ENCODE peak calls at places on chromosome 13, in nine cellular contexts. One of them, this sample, is unnamed.

GRCh38 chr13:32001769-32002168 is 29.8 kb upstream of the FRY start:
- DNase-seq in hippocampal formation: no peak
- DNase-seq in thoracic aorta: no peak
- DNase-seq in breast epithelium: no peak
- DNase-seq in left kidney: no peak
- DNase-seq in A549: no peak
- DNase-seq in amniotic epithelial cell: no peak
- DNase-seq in MG63: no peak
- DNase-seq in hepatic stellate cell: no peak
- DNase-seq in this sample: no peak

GRCh38 chr13:97222934-97223710 is 989 bp downstream of the MBNL2 start:
- DNase-seq in MG63: no peak
- DNase-seq in hepatic stellate cell: no peak
- DNase-seq in A549: no peak
- DNase-seq in hippocampal formation: no peak
- DNase-seq in amniotic epithelial cell: no peak
- DNase-seq in left kidney: peak
- DNase-seq in breast epithelium: no peak
- DNase-seq in thoracic aorta: no peak
- DNase-seq in this sample: no peak

GRCh38 chr13:111045170-111045569 is 69.9 kb upstream of the ARHGEF7 start:
- DNase-seq in breast epithelium: no peak
- DNase-seq in MG63: no peak
- DNase-seq in amniotic epithelial cell: no peak
- DNase-seq in hepatic stellate cell: no peak
- DNase-seq in thoracic aorta: no peak
- DNase-seq in hippocampal formation: no peak
- DNase-seq in left kidney: no peak
- DNase-seq in A549: no peak
- DNase-seq in this sample: no peak

GRCh38 chr13:44710576-44710975 is 134.4 kb upstream of the TSC22D1 start:
- DNase-seq in thoracic aorta: no peak
- DNase-seq in hippocampal formation: no peak
- DNase-seq in breast epithelium: no peak
- DNase-seq in amniotic epithelial cell: peak
- DNase-seq in hepatic stellate cell: peak
- DNase-seq in MG63: peak
- DNase-seq in A549: peak
- DNase-seq in left kidney: peak
- DNase-seq in this sample: peak

GRCh38 chr13:106212436-106213010 is 322.9 kb downstream of the EFNB2 start:
- DNase-seq in hippocampal formation: no peak
- DNase-seq in MG63: no peak
- DNase-seq in A549: no peak
- DNase-seq in hepatic stellate cell: no peak
- DNase-seq in left kidney: no peak
- DNase-seq in breast epithelium: no peak
- DNase-seq in amniotic epithelial cell: no peak
- DNase-seq in thoracic aorta: no peak
- DNase-seq in this sample: no peak

GRCh38 chr13:101917833-101918755 is 465.6 kb downstream of the ITGBL1 start:
- DNase-seq in MG63: no peak
- DNase-seq in hepatic stellate cell: no peak
- DNase-seq in A549: no peak
- DNase-seq in amniotic epithelial cell: no peak
- DNase-seq in hippocampal formation: no peak
- DNase-seq in thoracic aorta: no peak
- DNase-seq in left kidney: peak
- DNase-seq in breast epithelium: no peak
- DNase-seq in this sample: no peak

GRCh38 chr13:50261502-50261901 is 246.3 kb downstream of the KCNRG start:
- DNase-seq in hippocampal formation: no peak
- DNase-seq in amniotic epithelial cell: no peak
- DNase-seq in left kidney: no peak
- DNase-seq in MG63: no peak
- DNase-seq in hepatic stellate cell: no peak
- DNase-seq in breast epithelium: no peak
- DNase-seq in thoracic aorta: no peak
- DNase-seq in A549: no peak
- DNase-seq in this sample: no peak

GRCh38 chr13:56713656-56714055 is 427.1 kb upstream of the PRR20A start:
- DNase-seq in left kidney: no peak
- DNase-seq in A549: no peak
- DNase-seq in hepatic stellate cell: no peak
- DNase-seq in breast epithelium: no peak
- DNase-seq in MG63: no peak
- DNase-seq in thoracic aorta: no peak
- DNase-seq in hippocampal formation: no peak
- DNase-seq in amniotic epithelial cell: no peak
- DNase-seq in this sample: no peak

GRCh38 chr13:97344250-97345175 is 89.5 kb upstream of the RAP2A start:
- DNase-seq in hepatic stellate cell: peak
- DNase-seq in MG63: peak
- DNase-seq in amniotic epithelial cell: peak
- DNase-seq in breast epithelium: peak
- DNase-seq in hippocampal formation: peak
- DNase-seq in thoracic aorta: no peak
- DNase-seq in left kidney: peak
- DNase-seq in A549: no peak
- DNase-seq in this sample: peak

GRCh38 chr13:113802090-113802531 is 43.1 kb downstream of the TMEM255B start:
- DNase-seq in thoracic aorta: no peak
- DNase-seq in breast epithelium: no peak
- DNase-seq in amniotic epithelial cell: peak
- DNase-seq in A549: peak
- DNase-seq in hepatic stellate cell: peak
- DNase-seq in MG63: peak
- DNase-seq in left kidney: peak
- DNase-seq in hippocampal formation: no peak
- DNase-seq in this sample: peak

GRCh38 chr13:51937320-51938290 is 73.6 kb downstream of the ATP7B start:
- DNase-seq in amniotic epithelial cell: no peak
- DNase-seq in hippocampal formation: no peak
- DNase-seq in MG63: no peak
- DNase-seq in left kidney: no peak
- DNase-seq in A549: no peak
- DNase-seq in hepatic stellate cell: no peak
- DNase-seq in thoracic aorta: no peak
- DNase-seq in breast epithelium: no peak
- DNase-seq in this sample: no peak

GRCh38 chr13:49791753-49792549 is 531 bp downstream of the KPNA3 start:
- DNase-seq in thoracic aorta: no peak
- DNase-seq in MG63: peak
- DNase-seq in A549: no peak
- DNase-seq in hippocampal formation: peak
- DNase-seq in hepatic stellate cell: peak
- DNase-seq in breast epithelium: peak
- DNase-seq in left kidney: peak
- DNase-seq in amniotic epithelial cell: peak
- DNase-seq in this sample: no peak

This sample was measured in NCI-H226.